ENCODE peak calls at places on chromosome 13, in ten cellular contexts. S is spleen, Q is AG09309, F is left ventricle myocardium inferior, N is Caco-2, J is astrocyte of the spinal cord, M is GM23338, Y is lower leg skin, T is A549, Z is tibial nerve. U is an unnamed sample.

GRCh38 chr13:80037505-80037888 is 303.4 kb downstream of the SPRY2 start:
- DNase-seq in J (peak; percentile 88), F (no peak), N (no peak), M (no peak), S (no peak), Y (no peak), Q (peak; percentile 68), Z (no peak), T (no peak), U (no peak)

GRCh38 chr13:33678906-33679657 is 138.9 kb upstream of the RFC3 start:
- DNase-seq in N (peak; percentile 86), Z (peak; percentile 34), T (peak; percentile 57), J (peak; percentile 48), S (peak; percentile 84), F (peak; percentile 29), Q (peak; percentile 35), Y (peak; percentile 87), M (peak; percentile 1), U (no peak)

GRCh38 chr13:40786568-40786996 is 2.8 kb upstream of the SLC25A15 start:
- DNase-seq in M (no peak), Z (no peak), Y (no peak), F (no peak), N (no peak), Q (no peak), T (no peak), J (peak; percentile 27), S (no peak), U (no peak)

GRCh38 chr13:111323549-111323948 is 3.1 kb downstream of the TEX29 start:
- DNase-seq in Q (no peak), Z (no peak), S (peak; percentile 47), Y (peak; percentile 71), F (no peak), N (no peak), M (no peak), J (no peak), T (no peak), U (no peak)

GRCh38 chr13:32940601-32941000 is 75.6 kb upstream of the KL start:
- DNase-seq in Y (no peak), Q (no peak), M (no peak), T (no peak), J (peak; percentile 70), S (no peak), F (peak; percentile 27), N (no peak), Z (peak; percentile 6), U (no peak)

GRCh38 chr13:110306340-110306959 is 507 bp downstream of the COL4A1 start:
- DNase-seq in Y (peak; percentile 85), M (peak; percentile 64), J (no peak), N (no peak), F (no peak), T (no peak), S (no peak), Z (no peak), Q (no peak), U (peak; percentile 46)

GRCh38 chr13:42355118-42355840 is 83.3 kb downstream of the AKAP11 start:
- DNase-seq in Z (no peak), N (no peak), M (no peak), Q (no peak), T (no peak), J (peak; percentile 27), Y (no peak), F (no peak), S (no peak), U (no peak)

GRCh38 chr13:46914341-46914740 is 17.5 kb upstream of the HTR2A start:
- DNase-seq in J (no peak), T (no peak), Y (no peak), M (no peak), Q (no peak), F (no peak), N (no peak), S (no peak), Z (no peak), U (no peak)

GRCh38 chr13:110529522-110530311 is 31.8 kb downstream of the RAB20 start:
- DNase-seq in Y (no peak), S (peak; percentile 6), M (no peak), F (no peak), T (no peak), Q (no peak), N (no peak), J (no peak), Z (no peak), U (no peak)

GRCh38 chr13:43686557-43686956 is 100.2 kb downstream of the ENOX1 start:
- DNase-seq in M (no peak), N (peak; percentile 41), J (peak; percentile 91), Q (no peak), Y (no peak), F (peak; percentile 64), Z (no peak), T (peak; percentile 5), S (no peak), U (no peak)

GRCh38 chr13:29507356-29507755 is 88.1 kb downstream of the SLC7A1 start:
- DNase-seq in Q (no peak), Z (no peak), S (peak; percentile 69), M (no peak), T (no peak), F (no peak), N (no peak), Y (no peak), J (no peak), U (no peak)

GRCh38 chr13:60363288-60363687 is 33.7 kb upstream of the TDRD3 start:
- DNase-seq in J (no peak), Q (no peak), Y (no peak), Z (no peak), F (no peak), M (no peak), N (no peak), S (no peak), T (no peak), U (no peak)

GRCh38 chr13:99374994-99375805 is 68.0 kb upstream of the GPR183 start:
- DNase-seq in F (no peak), Z (no peak), Y (peak; percentile 84), T (no peak), M (no peak), J (no peak), N (no peak), S (peak; percentile 95), Q (no peak), U (no peak)

GRCh38 chr13:22243519-22244197 is 572.8 kb downstream of the FGF9 start:
- DNase-seq in Q (no peak), M (no peak), J (no peak), T (no peak), N (no peak), F (no peak), S (no peak), Y (no peak), Z (no peak), U (no peak)

GRCh38 chr13:18946738-18947137 is 234.9 kb downstream of the TUBA3C start:
- DNase-seq in J (no peak), Y (peak; percentile 77), Z (no peak), S (peak; percentile 70), N (no peak), F (no peak), Q (no peak), M (no peak), T (no peak), U (no peak)

GRCh38 chr13:94988654-94989053 is 276.3 kb upstream of the SOX21 start:
- DNase-seq in Z (no peak), Y (no peak), M (peak; percentile 55), F (no peak), T (no peak), N (no peak), S (no peak), Q (no peak), J (no peak), U (no peak)

GRCh38 chr13:81393686-81394085 is 1052.8 kb upstream of the SPRY2 start:
- DNase-seq in F (no peak), Y (no peak), Q (no peak), S (no peak), T (no peak), J (no peak), N (no peak), M (peak; percentile 32), Z (no peak), U (no peak)

GRCh38 chr13:107216046-107216715 is 648.2 kb upstream of the ARGLU1 start:
- DNase-seq in F (no peak), M (peak; percentile 17), Z (no peak), Q (peak; percentile 52), J (no peak), N (no peak), T (no peak), Y (no peak), S (no peak), U (no peak)

GRCh38 chr13:27372896-27373295 is 51.5 kb upstream of the GTF3A start:
- DNase-seq in Q (no peak), Y (no peak), T (no peak), J (no peak), Z (no peak), M (peak; percentile 47), F (no peak), S (no peak), N (peak; percentile 80), U (peak; percentile 26)
- TF ChIP-seq CTCF in Q (no peak), Y (no peak), T (no peak), J (no peak), Z (no peak), M (no peak), F (no peak), S (no peak), N (no peak), U (no peak)

DNA sequence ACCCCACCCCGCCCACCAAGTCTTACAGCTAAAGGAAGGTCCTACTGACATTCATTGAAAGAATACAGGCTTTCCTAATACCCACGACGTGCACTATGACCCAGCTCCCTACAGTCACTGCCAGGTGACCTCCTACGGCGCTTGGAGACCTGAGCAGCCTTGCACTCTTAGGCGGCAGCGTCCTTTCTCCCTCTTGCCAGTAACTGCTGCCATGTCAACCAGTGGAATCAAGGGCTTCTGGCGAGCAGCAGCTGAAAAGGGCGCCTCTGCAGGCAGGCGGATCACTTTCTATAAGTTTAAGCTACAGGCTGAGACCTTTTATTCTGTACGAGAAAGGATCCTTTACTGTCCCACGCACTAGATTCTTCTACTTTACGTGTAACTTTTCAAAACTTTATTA is 2.0 kb downstream of the KCTD12 start:
- DNase-seq in S (peak; percentile 81), N (no peak), F (peak; percentile 27), J (peak; percentile 30), Y (no peak), Q (no peak), Z (no peak), M (peak; percentile 77), T (no peak), U (peak; percentile 17)
- TF ChIP-seq CTCF in S (no peak), N (no peak), F (peak; percentile 45), J (peak; percentile 41), Y (no peak), Q (peak; percentile 31), Z (peak; percentile 27), M (peak; percentile 50), T (no peak), U (no peak)

GRCh38 chr13:102903659-102904407 is 58.0 kb downstream of the ERCC5 start:
- DNase-seq in T (peak; percentile 3), J (peak; percentile 43), M (peak; percentile 56), Q (no peak), Y (no peak), Z (no peak), N (no peak), F (no peak), S (no peak), U (no peak)
- TF ChIP-seq CTCF in T (peak; percentile 25), J (peak; percentile 46), M (peak; percentile 71), Q (peak; percentile 38), Y (no peak), Z (no peak), N (peak; percentile 56), F (peak; percentile 44), S (no peak), U (peak; percentile 60)

DNA sequence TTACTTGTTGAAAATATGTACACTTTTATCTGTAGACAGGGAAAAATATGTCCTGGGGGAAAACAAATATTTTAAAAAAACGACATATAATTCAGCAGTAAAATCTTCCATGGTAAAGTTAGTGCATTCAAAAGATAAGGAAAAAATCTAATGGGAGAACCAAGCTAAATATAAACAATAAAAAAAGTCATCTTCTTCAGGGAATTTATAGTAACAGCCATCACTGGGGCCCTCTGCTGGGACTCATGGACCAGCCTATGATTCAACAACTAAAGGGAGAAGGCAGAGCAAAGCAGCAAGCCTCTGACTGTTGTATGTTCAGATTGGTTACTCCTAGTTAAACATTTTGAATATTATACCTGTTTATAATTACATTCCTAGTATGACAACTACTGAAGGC is 93.0 kb downstream of the ITGBL1 start:
- DNase-seq in Q (no peak), Y (no peak), T (no peak), J (peak; percentile 18), Z (no peak), N (no peak), F (no peak), S (no peak), M (no peak), U (no peak)
- TF ChIP-seq CTCF in Q (peak; percentile 40), Y (no peak), T (no peak), J (peak; percentile 24), Z (no peak), N (no peak), F (peak; percentile 45), S (no peak), M (no peak), U (no peak)

U was measured in nephron progenitor cell.